ENCODE peak calls at places on chromosomes 6 and 20, in eight cellular contexts. One of them, this sample, is unnamed.
A peak's percentile ranks its signal among the peaks of the same experiment; 100 is the strongest.

GRCh38 chr6:166423781-166424180 is 41.0 kb upstream of the MPC1 start:
- DNase-seq in heart right ventricle: no peak
- DNase-seq in heart left ventricle: no peak
- DNase-seq in astrocyte: no peak
- DNase-seq in tibial artery: no peak
- DNase-seq in PC-9: no peak
- DNase-seq in IMR-90: no peak
- DNase-seq in lung: no peak
- DNase-seq in this sample: no peak

GRCh38 chr6:71886184-71887005 is at the start of gene RIMS1:
- DNase-seq in IMR-90: no peak
- DNase-seq in tibial artery: peak; percentile 64
- DNase-seq in heart left ventricle: no peak
- DNase-seq in PC-9: no peak
- DNase-seq in heart right ventricle: peak; percentile 13
- DNase-seq in lung: no peak
- DNase-seq in astrocyte: peak; percentile 3
- DNase-seq in this sample: peak; percentile 43

GRCh38 chr6:42104095-42104806 is 38.2 kb downstream of the C6orf132 start:
- DNase-seq in IMR-90: no peak
- DNase-seq in lung: peak; percentile 88
- DNase-seq in heart right ventricle: peak; percentile 77
- DNase-seq in heart left ventricle: peak; percentile 67
- DNase-seq in astrocyte: no peak
- DNase-seq in tibial artery: no peak
- DNase-seq in PC-9: no peak
- DNase-seq in this sample: no peak

GRCh38 chr20:17619351-17620093 is 49.6 kb downstream of the DSTN start:
- DNase-seq in astrocyte: no peak
- DNase-seq in IMR-90: no peak
- DNase-seq in heart right ventricle: no peak
- DNase-seq in tibial artery: peak; percentile 62
- DNase-seq in PC-9: no peak
- DNase-seq in heart left ventricle: peak; percentile 17
- DNase-seq in lung: no peak
- DNase-seq in this sample: no peak

GRCh38 chr6:156502969-156503504 is 274.1 kb upstream of the ARID1B start:
- DNase-seq in lung: no peak
- DNase-seq in heart right ventricle: no peak
- DNase-seq in IMR-90: no peak
- DNase-seq in PC-9: no peak
- DNase-seq in heart left ventricle: no peak
- DNase-seq in astrocyte: no peak
- DNase-seq in tibial artery: no peak
- DNase-seq in this sample: no peak

GRCh38 chr6:1513206-1513605 is 96.5 kb upstream of the FOXC1 start:
- DNase-seq in lung: no peak
- DNase-seq in heart right ventricle: no peak
- DNase-seq in IMR-90: no peak
- DNase-seq in tibial artery: no peak
- DNase-seq in astrocyte: no peak
- DNase-seq in heart left ventricle: no peak
- DNase-seq in PC-9: no peak
- DNase-seq in this sample: no peak

GRCh38 chr6:135295085-135295484 is 114.0 kb downstream of the MYB start:
- DNase-seq in tibial artery: no peak
- DNase-seq in IMR-90: no peak
- DNase-seq in heart left ventricle: no peak
- DNase-seq in PC-9: no peak
- DNase-seq in lung: no peak
- DNase-seq in astrocyte: no peak
- DNase-seq in heart right ventricle: no peak
- DNase-seq in this sample: no peak

GRCh38 chr20:57439432-57439831 is 48.2 kb downstream of the RBM38 start:
- DNase-seq in heart left ventricle: peak; percentile 82
- DNase-seq in tibial artery: peak; percentile 92
- DNase-seq in astrocyte: no peak
- DNase-seq in IMR-90: no peak
- DNase-seq in PC-9: peak; percentile 70
- DNase-seq in lung: peak; percentile 88
- DNase-seq in heart right ventricle: peak; percentile 79
- DNase-seq in this sample: peak; percentile 94

GRCh38 chr6:692356-692851 is 535 bp downstream of the EXOC2 start:
- DNase-seq in PC-9: peak; percentile 48
- DNase-seq in tibial artery: no peak
- DNase-seq in heart right ventricle: peak; percentile 25
- DNase-seq in IMR-90: peak; percentile 34
- DNase-seq in heart left ventricle: peak; percentile 35
- DNase-seq in astrocyte: peak; percentile 22
- DNase-seq in lung: peak; percentile 39
- DNase-seq in this sample: peak; percentile 47

GRCh38 chr6:143060806-143061596 is at the start of gene AIG1:
- DNase-seq in heart right ventricle: no peak
- DNase-seq in astrocyte: peak; percentile 57
- DNase-seq in lung: peak; percentile 75
- DNase-seq in heart left ventricle: no peak
- DNase-seq in tibial artery: peak; percentile 87
- DNase-seq in IMR-90: no peak
- DNase-seq in PC-9: no peak
- DNase-seq in this sample: peak; percentile 74

GRCh38 chr6:54988576-54988975 is 142.0 kb downstream of the FAM83B start:
- DNase-seq in tibial artery: no peak
- DNase-seq in astrocyte: peak; percentile 5
- DNase-seq in IMR-90: peak; percentile 25
- DNase-seq in PC-9: no peak
- DNase-seq in lung: no peak
- DNase-seq in heart right ventricle: no peak
- DNase-seq in heart left ventricle: no peak
- DNase-seq in this sample: no peak

GRCh38 chr6:117955684-117956083 is 48.6 kb downstream of the SLC35F1 start:
- DNase-seq in astrocyte: no peak
- DNase-seq in tibial artery: no peak
- DNase-seq in PC-9: no peak
- DNase-seq in lung: no peak
- DNase-seq in IMR-90: no peak
- DNase-seq in heart left ventricle: no peak
- DNase-seq in heart right ventricle: no peak
- DNase-seq in this sample: no peak

GRCh38 chr20:32893263-32893877 is 34.6 kb downstream of the EFCAB8 start:
- DNase-seq in lung: no peak
- DNase-seq in heart right ventricle: no peak
- DNase-seq in heart left ventricle: no peak
- DNase-seq in astrocyte: no peak
- DNase-seq in tibial artery: no peak
- DNase-seq in PC-9: no peak
- DNase-seq in IMR-90: no peak
- DNase-seq in this sample: no peak

GRCh38 chr20:48921168-48921882 is at the start of gene ARFGEF2:
- DNase-seq in heart left ventricle: peak; percentile 92
- DNase-seq in IMR-90: peak; percentile 87
- DNase-seq in astrocyte: peak; percentile 70
- DNase-seq in lung: peak; percentile 91
- DNase-seq in heart right ventricle: peak; percentile 91
- DNase-seq in tibial artery: peak; percentile 95
- DNase-seq in PC-9: peak; percentile 82
- DNase-seq in this sample: peak; percentile 99
- TF ChIP-seq CTCF in heart left ventricle: no peak
- TF ChIP-seq CTCF in IMR-90: peak; percentile 7
- TF ChIP-seq CTCF in astrocyte: no peak
- TF ChIP-seq CTCF in lung: no peak
- TF ChIP-seq CTCF in heart right ventricle: no peak
- TF ChIP-seq CTCF in tibial artery: no peak
- TF ChIP-seq CTCF in PC-9: peak; percentile 7
- TF ChIP-seq CTCF in this sample: peak; percentile 8

GRCh38 chr20:6140947-6141346 is 18.1 kb upstream of the FERMT1 start:
- DNase-seq in tibial artery: no peak
- DNase-seq in heart left ventricle: no peak
- DNase-seq in lung: no peak
- DNase-seq in PC-9: no peak
- DNase-seq in IMR-90: no peak
- DNase-seq in astrocyte: no peak
- DNase-seq in heart right ventricle: no peak
- DNase-seq in this sample: peak; percentile 3
- TF ChIP-seq CTCF in tibial artery: no peak
- TF ChIP-seq CTCF in heart left ventricle: no peak
- TF ChIP-seq CTCF in lung: no peak
- TF ChIP-seq CTCF in PC-9: peak; percentile 58
- TF ChIP-seq CTCF in IMR-90: peak; percentile 15
- TF ChIP-seq CTCF in astrocyte: peak; percentile 18
- TF ChIP-seq CTCF in heart right ventricle: no peak
- TF ChIP-seq CTCF in this sample: no peak

GRCh38 chr20:64196831-64197418 is 32.7 kb downstream of the MYT1 start:
- DNase-seq in IMR-90: no peak
- DNase-seq in heart left ventricle: no peak
- DNase-seq in tibial artery: no peak
- DNase-seq in astrocyte: no peak
- DNase-seq in heart right ventricle: no peak
- DNase-seq in lung: no peak
- DNase-seq in PC-9: no peak
- DNase-seq in this sample: no peak
- TF ChIP-seq CTCF in IMR-90: no peak
- TF ChIP-seq CTCF in heart left ventricle: no peak
- TF ChIP-seq CTCF in tibial artery: no peak
- TF ChIP-seq CTCF in astrocyte: no peak
- TF ChIP-seq CTCF in heart right ventricle: no peak
- TF ChIP-seq CTCF in lung: no peak
- TF ChIP-seq CTCF in PC-9: no peak
- TF ChIP-seq CTCF in this sample: no peak

GRCh38 chr20:64145458-64146300 is 18.6 kb upstream of the MYT1 start:
- DNase-seq in lung: no peak
- DNase-seq in astrocyte: no peak
- DNase-seq in PC-9: no peak
- DNase-seq in tibial artery: peak; percentile 42
- DNase-seq in IMR-90: no peak
- DNase-seq in heart left ventricle: no peak
- DNase-seq in heart right ventricle: no peak
- DNase-seq in this sample: no peak
- TF ChIP-seq CTCF in lung: no peak
- TF ChIP-seq CTCF in astrocyte: peak; percentile 10
- TF ChIP-seq CTCF in PC-9: peak; percentile 56
- TF ChIP-seq CTCF in tibial artery: no peak
- TF ChIP-seq CTCF in IMR-90: peak; percentile 7
- TF ChIP-seq CTCF in heart left ventricle: no peak
- TF ChIP-seq CTCF in heart right ventricle: no peak
- TF ChIP-seq CTCF in this sample: peak; percentile 18

GRCh38 chr6:48229849-48230248 is 118.9 kb upstream of the PTCHD4 start:
- DNase-seq in heart right ventricle: no peak
- DNase-seq in lung: no peak
- DNase-seq in heart left ventricle: no peak
- DNase-seq in tibial artery: no peak
- DNase-seq in IMR-90: no peak
- DNase-seq in PC-9: no peak
- DNase-seq in astrocyte: peak; percentile 0
- DNase-seq in this sample: no peak
- TF ChIP-seq CTCF in heart right ventricle: no peak
- TF ChIP-seq CTCF in lung: no peak
- TF ChIP-seq CTCF in heart left ventricle: no peak
- TF ChIP-seq CTCF in tibial artery: no peak
- TF ChIP-seq CTCF in IMR-90: no peak
- TF ChIP-seq CTCF in PC-9: no peak
- TF ChIP-seq CTCF in astrocyte: no peak
- TF ChIP-seq CTCF in this sample: no peak

GRCh38 chr6:15365273-15365687 is 119.4 kb downstream of the JARID2 start:
- DNase-seq in heart left ventricle: peak; percentile 87
- DNase-seq in IMR-90: peak; percentile 84
- DNase-seq in PC-9: no peak
- DNase-seq in heart right ventricle: peak; percentile 76
- DNase-seq in lung: peak; percentile 74
- DNase-seq in tibial artery: peak; percentile 85
- DNase-seq in astrocyte: peak; percentile 83
- DNase-seq in this sample: peak; percentile 46

GRCh38 chr6:15364401-15365037 is 118.7 kb downstream of the JARID2 start:
- DNase-seq in tibial artery: no peak
- DNase-seq in heart left ventricle: no peak
- DNase-seq in astrocyte: no peak
- DNase-seq in lung: no peak
- DNase-seq in heart right ventricle: no peak
- DNase-seq in PC-9: no peak
- DNase-seq in IMR-90: no peak
- DNase-seq in this sample: no peak

GRCh38 chr6:15363164-15363522 is 117.3 kb downstream of the JARID2 start:
- DNase-seq in tibial artery: no peak
- DNase-seq in PC-9: no peak
- DNase-seq in astrocyte: no peak
- DNase-seq in heart right ventricle: no peak
- DNase-seq in heart left ventricle: no peak
- DNase-seq in lung: no peak
- DNase-seq in IMR-90: no peak
- DNase-seq in this sample: no peak

GRCh38 chr6:15362274-15363160 is 116.6 kb downstream of the JARID2 start:
- DNase-seq in PC-9: no peak
- DNase-seq in tibial artery: no peak
- DNase-seq in astrocyte: no peak
- DNase-seq in heart left ventricle: no peak
- DNase-seq in lung: no peak
- DNase-seq in heart right ventricle: no peak
- DNase-seq in IMR-90: no peak
- DNase-seq in this sample: no peak

GRCh38 chr6:15363523-15364400 is 117.9 kb downstream of the JARID2 start:
- DNase-seq in heart right ventricle: no peak
- DNase-seq in astrocyte: no peak
- DNase-seq in lung: no peak
- DNase-seq in tibial artery: no peak
- DNase-seq in heart left ventricle: no peak
- DNase-seq in PC-9: no peak
- DNase-seq in IMR-90: no peak
- DNase-seq in this sample: peak; percentile 7
- TF ChIP-seq CTCF in heart right ventricle: no peak
- TF ChIP-seq CTCF in astrocyte: no peak
- TF ChIP-seq CTCF in lung: no peak
- TF ChIP-seq CTCF in tibial artery: no peak
- TF ChIP-seq CTCF in heart left ventricle: no peak
- TF ChIP-seq CTCF in PC-9: no peak
- TF ChIP-seq CTCF in IMR-90: no peak
- TF ChIP-seq CTCF in this sample: no peak